ENCODE peak calls at places on chromosome 22, in eight cellular contexts. Z, J, R, A, C, Y, X and N are unnamed samples.

GRCh38 chr22:33047744-33048143 is 10.4 kb downstream of the SYN3 start:
- DNase-seq in Z (no peak), J (no peak), R (no peak), A (no peak), C (no peak), Y (no peak), X (no peak), N (no peak)

GRCh38 chr22:17074648-17075002 is 10.2 kb upstream of the IL17RA start:
- DNase-seq in Z (no peak), J (no peak), R (no peak), A (no peak), C (no peak), Y (no peak), X (no peak), N (no peak)

GRCh38 chr22:30649430-30650007 is 13.9 kb downstream of the SLC35E4 start:
- DNase-seq in Z (peak), J (no peak), R (peak), A (no peak), C (peak), Y (peak), X (peak), N (no peak)

GRCh38 chr22:46915978-46916730 is 153.7 kb downstream of the TBC1D22A start:
- DNase-seq in Z (no peak), J (no peak), R (no peak), A (no peak), C (no peak), Y (no peak), X (no peak), N (no peak)

GRCh38 chr22:26648011-26648497 is 9.3 kb upstream of the MIAT start:
- DNase-seq in Z (no peak), J (peak), R (no peak), A (no peak), C (no peak), Y (no peak), X (no peak), N (peak)

GRCh38 chr22:46272196-46272595 is 4.4 kb downstream of the TTC38 start:
- DNase-seq in Z (no peak), J (no peak), R (no peak), A (no peak), C (no peak), Y (no peak), X (no peak), N (no peak)

GRCh38 chr22:31036671-31037550 is 44.2 kb upstream of the SMTN start:
- DNase-seq in Z (peak), J (no peak), R (no peak), A (no peak), C (no peak), Y (peak), X (no peak), N (peak)

GRCh38 chr22:36027579-36027959 is 1.1 kb downstream of the RBFOX2 start:
- DNase-seq in Z (no peak), J (no peak), R (peak), A (no peak), C (no peak), Y (peak), X (no peak), N (no peak)

GRCh38 chr22:46990937-46991520 is 228.6 kb downstream of the TBC1D22A start:
- DNase-seq in Z (no peak), J (no peak), R (no peak), A (no peak), C (no peak), Y (no peak), X (no peak), N (no peak)

GRCh38 chr22:31055322-31056159 is 25.6 kb upstream of the SMTN start:
- DNase-seq in Z (peak), J (peak), R (no peak), A (peak), C (peak), Y (peak), X (peak), N (no peak)